ENCODE peak calls at places on chromosomes 2 and 18, in six cellular contexts. Y, F, I, T, S and A are unnamed samples. For H3K9me3, the result is how much of the 10 kb centered on the place peaks cover.

GRCh38 chr2:102708847-102709559 is 52.8 kb upstream of the TMEM182 start:
- DNase-seq in I (peak), T (no peak), S (no peak), Y (peak), F (no peak), A (no peak)

GRCh38 chr2:3054066-3054465 is 323.6 kb downstream of the EIPR1 start:
- DNase-seq in F (no peak), I (no peak), S (no peak), T (no peak), Y (no peak), A (no peak)

GRCh38 chr2:239824051-239824694 is 201.0 kb downstream of the NDUFA10 start:
- DNase-seq in Y (peak), T (no peak), F (peak), I (peak), S (peak), A (peak)

GRCh38 chr18:6270791-6271216 is 143.9 kb downstream of the L3MBTL4 start:
- DNase-seq in Y (no peak), T (no peak), I (no peak), S (no peak), F (no peak), A (no peak)

GRCh38 chr2:197152451-197153228 is 157.9 kb downstream of the ANKRD44 start:
- DNase-seq in I (no peak), Y (no peak), F (no peak), T (no peak), S (no peak), A (no peak)

GRCh38 chr2:204544961-204545860 is at the start of gene PARD3B:
- DNase-seq in S (peak), F (peak), Y (peak), T (peak), I (peak), A (peak)

GRCh38 chr18:58225101-58225500 is 181.1 kb downstream of the NEDD4L start:
- DNase-seq in S (no peak), Y (no peak), T (no peak), F (no peak), I (no peak), A (no peak)

GRCh38 chr2:36294290-36294689 is 61.3 kb upstream of the CRIM1 start:
- DNase-seq in F (no peak), Y (no peak), S (no peak), T (no peak), I (no peak), A (no peak)

GRCh38 chr18:22203892-22204536 is 34.6 kb downstream of the GATA6 start:
- DNase-seq in S (no peak), Y (no peak), I (no peak), F (no peak), T (no peak), A (no peak)

GRCh38 chr2:223054193-223054781 is 2.3 kb downstream of the KCNE4 start:
- DNase-seq in Y (no peak), I (no peak), S (peak), T (peak), F (peak), A (peak)

GRCh38 chr2:63780483-63781155 is 61.1 kb upstream of the UGP2 start:
- DNase-seq in I (no peak), S (no peak), F (no peak), Y (no peak), T (no peak), A (no peak)

GRCh38 chr18:51323941-51324340 is 126.5 kb upstream of the MEX3C start:
- DNase-seq in S (no peak), T (no peak), I (no peak), F (no peak), Y (no peak), A (no peak)

GRCh38 chr18:75127143-75128021 is 81.6 kb downstream of the PTGR3 start:
- DNase-seq in Y (peak), T (peak), S (no peak), F (no peak), I (no peak), A (no peak)

GRCh38 chr2:62596061-62596658 is 90.2 kb upstream of the TMEM17 start:
- DNase-seq in S (no peak), Y (no peak), F (no peak), T (no peak), I (no peak), A (no peak)
- TF ChIP-seq EP300 in S (no peak), Y (no peak), F (no peak), T (no peak), I (no peak), A (no peak)

DNA sequence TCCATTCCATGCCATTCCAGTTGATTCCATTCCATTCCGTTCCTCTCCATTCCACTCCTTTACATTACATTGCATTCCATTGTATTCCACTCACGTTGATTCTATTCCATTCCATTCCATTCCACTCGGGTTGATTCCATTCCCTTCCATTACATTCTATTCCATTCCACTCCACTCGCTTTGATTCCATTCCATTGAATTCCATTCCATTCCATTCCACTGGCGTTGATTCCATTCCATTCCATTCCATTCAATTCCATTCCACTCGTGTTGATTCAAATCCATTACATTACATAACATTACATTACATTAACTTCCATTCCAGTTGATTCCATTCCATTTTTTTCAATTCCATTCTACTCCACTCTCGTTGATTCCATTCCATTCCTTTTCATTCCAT is 1142.8 kb downstream of the RPIA start:
- DNase-seq in F (no peak), T (no peak), S (no peak), I (no peak), Y (no peak), A (no peak)
- H3K9me3 ChIP-seq in F (under half), T (under half), S (under half), I (under half), Y (under half), A (under half)

GRCh38 chr2:71492112-71492511 is 38.8 kb downstream of the DYSF start:
- DNase-seq in T (no peak), F (peak), S (no peak), I (no peak), Y (no peak), A (no peak)
- TF ChIP-seq EP300 in T (no peak), F (no peak), S (peak), I (no peak), Y (no peak), A (no peak)

GRCh38 chr2:95278051-95278471 is 3.8 kb downstream of the PROM2 start:
- DNase-seq in Y (no peak), S (no peak), F (peak), I (no peak), T (no peak), A (no peak)
- H3K9me3 ChIP-seq in Y (under half), S (under half), F (under half), I (under half), T (under half), A (under half)